ENCODE peak calls at places on chromosomes 5 and 9, in ten cellular contexts. One of them, this sample, is unnamed.
A peak's percentile ranks its signal among the peaks of the same experiment; 100 is the strongest.

GRCh38 chr5:134101686-134102439 is 12.6 kb upstream of the TCF7 start:
- DNase-seq in DND-41: peak; percentile 80
- DNase-seq in K562: peak; percentile 86
- DNase-seq in heart right ventricle: peak; percentile 76
- DNase-seq in ovary: peak; percentile 39
- DNase-seq in ascending aorta: no peak
- DNase-seq in lower lobe of right lung: peak; percentile 69
- DNase-seq in uterus: no peak
- DNase-seq in HCT116: peak; percentile 21
- DNase-seq in transverse colon: peak; percentile 64
- DNase-seq in this sample: peak; percentile 72

GRCh38 chr5:156474251-156474650 is 147.3 kb downstream of the SGCD start:
- DNase-seq in DND-41: no peak
- DNase-seq in K562: no peak
- DNase-seq in heart right ventricle: peak; percentile 65
- DNase-seq in ovary: peak; percentile 27
- DNase-seq in ascending aorta: peak; percentile 65
- DNase-seq in lower lobe of right lung: no peak
- DNase-seq in uterus: peak; percentile 18
- DNase-seq in HCT116: no peak
- DNase-seq in transverse colon: no peak
- DNase-seq in this sample: no peak

GRCh38 chr5:157219491-157220271 is 39.0 kb downstream of the ITK start:
- DNase-seq in DND-41: no peak
- DNase-seq in K562: no peak
- DNase-seq in heart right ventricle: no peak
- DNase-seq in ovary: no peak
- DNase-seq in ascending aorta: no peak
- DNase-seq in lower lobe of right lung: no peak
- DNase-seq in uterus: no peak
- DNase-seq in HCT116: no peak
- DNase-seq in transverse colon: no peak
- DNase-seq in this sample: no peak

GRCh38 chr5:163867738-163868137 is 362.3 kb downstream of the MAT2B start:
- DNase-seq in DND-41: no peak
- DNase-seq in K562: no peak
- DNase-seq in heart right ventricle: no peak
- DNase-seq in ovary: no peak
- DNase-seq in ascending aorta: no peak
- DNase-seq in lower lobe of right lung: no peak
- DNase-seq in uterus: no peak
- DNase-seq in HCT116: no peak
- DNase-seq in transverse colon: no peak
- DNase-seq in this sample: no peak

GRCh38 chr5:111280282-111280901 is 56.2 kb downstream of the CAMK4 start:
- DNase-seq in DND-41: peak; percentile 21
- DNase-seq in K562: no peak
- DNase-seq in heart right ventricle: no peak
- DNase-seq in ovary: no peak
- DNase-seq in ascending aorta: no peak
- DNase-seq in lower lobe of right lung: no peak
- DNase-seq in uterus: no peak
- DNase-seq in HCT116: no peak
- DNase-seq in transverse colon: no peak
- DNase-seq in this sample: no peak

GRCh38 chr5:111066261-111066938 is 5.1 kb upstream of the TSLP start:
- DNase-seq in DND-41: no peak
- DNase-seq in K562: no peak
- DNase-seq in heart right ventricle: no peak
- DNase-seq in ovary: no peak
- DNase-seq in ascending aorta: no peak
- DNase-seq in lower lobe of right lung: no peak
- DNase-seq in uterus: peak; percentile 19
- DNase-seq in HCT116: no peak
- DNase-seq in transverse colon: no peak
- DNase-seq in this sample: no peak

GRCh38 chr9:136160321-136160938 is 41.8 kb upstream of the TMEM250 start:
- DNase-seq in DND-41: no peak
- DNase-seq in K562: no peak
- DNase-seq in heart right ventricle: no peak
- DNase-seq in ovary: no peak
- DNase-seq in ascending aorta: no peak
- DNase-seq in lower lobe of right lung: no peak
- DNase-seq in uterus: no peak
- DNase-seq in HCT116: no peak
- DNase-seq in transverse colon: no peak
- DNase-seq in this sample: peak; percentile 21

GRCh38 chr5:138884554-138884953 is 9.4 kb upstream of the LRRTM2 start:
- DNase-seq in DND-41: no peak
- DNase-seq in K562: no peak
- DNase-seq in heart right ventricle: no peak
- DNase-seq in ovary: no peak
- DNase-seq in ascending aorta: no peak
- DNase-seq in lower lobe of right lung: no peak
- DNase-seq in uterus: no peak
- DNase-seq in HCT116: no peak
- DNase-seq in transverse colon: no peak
- DNase-seq in this sample: no peak

GRCh38 chr9:14209399-14209990 is 104.4 kb downstream of the NFIB start:
- DNase-seq in DND-41: no peak
- DNase-seq in K562: no peak
- DNase-seq in heart right ventricle: no peak
- DNase-seq in ovary: no peak
- DNase-seq in ascending aorta: no peak
- DNase-seq in lower lobe of right lung: no peak
- DNase-seq in uterus: no peak
- DNase-seq in HCT116: no peak
- DNase-seq in transverse colon: no peak
- DNase-seq in this sample: peak; percentile 31

GRCh38 chr9:136057236-136058151 is 37.6 kb downstream of the NACC2 start:
- DNase-seq in DND-41: no peak
- DNase-seq in K562: no peak
- DNase-seq in heart right ventricle: no peak
- DNase-seq in ovary: no peak
- DNase-seq in ascending aorta: no peak
- DNase-seq in lower lobe of right lung: no peak
- DNase-seq in uterus: no peak
- DNase-seq in HCT116: no peak
- DNase-seq in transverse colon: no peak
- DNase-seq in this sample: no peak

GRCh38 chr9:77770340-77770739 is 122.2 kb upstream of the GNA14 start:
- DNase-seq in DND-41: no peak
- DNase-seq in K562: no peak
- DNase-seq in heart right ventricle: no peak
- DNase-seq in ovary: no peak
- DNase-seq in ascending aorta: no peak
- DNase-seq in lower lobe of right lung: no peak
- DNase-seq in uterus: no peak
- DNase-seq in HCT116: no peak
- DNase-seq in transverse colon: no peak
- DNase-seq in this sample: no peak

GRCh38 chr5:87147441-87147840 is 120.2 kb upstream of the RASA1 start:
- DNase-seq in DND-41: no peak
- DNase-seq in K562: no peak
- DNase-seq in heart right ventricle: no peak
- DNase-seq in ovary: no peak
- DNase-seq in ascending aorta: no peak
- DNase-seq in lower lobe of right lung: no peak
- DNase-seq in uterus: no peak
- DNase-seq in HCT116: no peak
- DNase-seq in transverse colon: no peak
- DNase-seq in this sample: no peak

GRCh38 chr5:73438897-73439470 is 9.6 kb downstream of the FOXD1 start:
- DNase-seq in DND-41: no peak
- DNase-seq in K562: no peak
- DNase-seq in heart right ventricle: no peak
- DNase-seq in ovary: no peak
- DNase-seq in ascending aorta: no peak
- DNase-seq in lower lobe of right lung: no peak
- DNase-seq in uterus: no peak
- DNase-seq in HCT116: no peak
- DNase-seq in transverse colon: no peak
- DNase-seq in this sample: no peak

GRCh38 chr5:73436535-73437125 is 11.9 kb downstream of the FOXD1 start:
- DNase-seq in DND-41: no peak
- DNase-seq in K562: no peak
- DNase-seq in heart right ventricle: no peak
- DNase-seq in ovary: no peak
- DNase-seq in ascending aorta: no peak
- DNase-seq in lower lobe of right lung: no peak
- DNase-seq in uterus: no peak
- DNase-seq in HCT116: no peak
- DNase-seq in transverse colon: no peak
- DNase-seq in this sample: peak; percentile 22

GRCh38 chr5:73437126-73438047 is 11.2 kb downstream of the FOXD1 start:
- DNase-seq in DND-41: no peak
- DNase-seq in K562: peak; percentile 68
- DNase-seq in heart right ventricle: peak; percentile 21
- DNase-seq in ovary: no peak
- DNase-seq in ascending aorta: peak; percentile 79
- DNase-seq in lower lobe of right lung: no peak
- DNase-seq in uterus: no peak
- DNase-seq in HCT116: peak; percentile 48
- DNase-seq in transverse colon: peak; percentile 55
- DNase-seq in this sample: peak; percentile 65

GRCh38 chr5:73440262-73440661 is 8.3 kb downstream of the FOXD1 start:
- DNase-seq in DND-41: no peak
- DNase-seq in K562: no peak
- DNase-seq in heart right ventricle: no peak
- DNase-seq in ovary: no peak
- DNase-seq in ascending aorta: no peak
- DNase-seq in lower lobe of right lung: no peak
- DNase-seq in uterus: no peak
- DNase-seq in HCT116: no peak
- DNase-seq in transverse colon: no peak
- DNase-seq in this sample: no peak

DNA sequence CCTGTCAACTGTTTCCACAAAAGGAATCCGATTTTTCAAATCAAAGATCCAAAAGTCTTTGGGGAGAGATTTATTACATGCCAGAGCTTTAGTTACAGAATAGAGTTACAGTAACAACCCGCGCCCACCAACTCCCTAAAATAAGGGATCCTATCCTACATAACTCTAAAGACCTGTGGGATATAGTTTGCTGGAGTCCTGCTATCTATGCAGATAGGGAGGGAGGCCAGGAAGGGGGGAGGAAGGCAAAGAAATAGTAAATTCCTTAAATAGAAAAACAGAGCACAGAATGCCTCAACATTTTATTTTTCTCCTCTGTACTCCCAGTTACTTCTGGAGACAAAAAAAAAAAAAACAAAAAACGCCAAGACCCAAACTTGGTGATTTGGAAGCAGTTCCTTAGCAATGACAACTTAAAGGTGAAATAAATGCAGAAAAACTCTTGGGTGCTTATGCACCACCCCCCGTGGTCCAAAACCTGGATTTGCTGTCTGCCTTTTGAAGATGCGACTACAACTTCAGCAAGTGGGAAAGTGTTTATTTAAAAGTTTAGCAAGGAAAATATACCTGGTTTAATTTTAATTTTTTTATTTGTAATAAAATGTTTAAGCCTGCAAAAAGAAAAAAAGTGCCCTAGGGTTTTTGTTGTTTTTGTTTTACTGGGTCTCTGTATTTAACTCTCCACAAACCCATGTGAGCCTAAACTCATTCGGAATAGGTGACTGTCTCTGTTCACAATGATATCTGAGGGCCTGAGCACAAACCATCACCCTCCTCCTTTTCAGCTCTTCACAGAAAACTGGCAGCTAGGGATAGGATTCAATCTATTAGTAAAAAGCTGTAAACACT is 10.3 kb downstream of the FOXD1 start:
- DNase-seq in DND-41: no peak
- DNase-seq in K562: no peak
- DNase-seq in heart right ventricle: no peak
- DNase-seq in ovary: no peak
- DNase-seq in ascending aorta: no peak
- DNase-seq in lower lobe of right lung: no peak
- DNase-seq in uterus: no peak
- DNase-seq in HCT116: no peak
- DNase-seq in transverse colon: no peak
- DNase-seq in this sample: no peak
- H3K4me3 ChIP-seq in DND-41: no peak overlapping the region
- H3K4me3 ChIP-seq in K562: no peak overlapping the region
- H3K4me3 ChIP-seq in heart right ventricle: no peak overlapping the region
- H3K4me3 ChIP-seq in ovary: no peak overlapping the region
- H3K4me3 ChIP-seq in ascending aorta: peak overlapping the region; percentile 44
- H3K4me3 ChIP-seq in lower lobe of right lung: no peak overlapping the region
- H3K4me3 ChIP-seq in uterus: no peak overlapping the region
- H3K4me3 ChIP-seq in HCT116: peak overlapping the region; percentile 45
- H3K4me3 ChIP-seq in transverse colon: no peak overlapping the region
- H3K4me3 ChIP-seq in this sample: peak overlapping the region; percentile 28

GRCh38 chr9:131395745-131396479 is 2.0 kb downstream of the PRRC2B start:
- DNase-seq in DND-41: no peak
- DNase-seq in K562: peak; percentile 24
- DNase-seq in heart right ventricle: no peak
- DNase-seq in ovary: no peak
- DNase-seq in ascending aorta: no peak
- DNase-seq in lower lobe of right lung: no peak
- DNase-seq in uterus: no peak
- DNase-seq in HCT116: no peak
- DNase-seq in transverse colon: no peak
- DNase-seq in this sample: no peak
- TF ChIP-seq CTCF in DND-41: no peak
- TF ChIP-seq CTCF in K562: no peak
- TF ChIP-seq CTCF in heart right ventricle: no peak
- TF ChIP-seq CTCF in ovary: no peak
- TF ChIP-seq CTCF in ascending aorta: no peak
- TF ChIP-seq CTCF in lower lobe of right lung: no peak
- TF ChIP-seq CTCF in uterus: no peak
- TF ChIP-seq CTCF in HCT116: no peak
- TF ChIP-seq CTCF in transverse colon: no peak
- TF ChIP-seq CTCF in this sample: no peak

DNA sequence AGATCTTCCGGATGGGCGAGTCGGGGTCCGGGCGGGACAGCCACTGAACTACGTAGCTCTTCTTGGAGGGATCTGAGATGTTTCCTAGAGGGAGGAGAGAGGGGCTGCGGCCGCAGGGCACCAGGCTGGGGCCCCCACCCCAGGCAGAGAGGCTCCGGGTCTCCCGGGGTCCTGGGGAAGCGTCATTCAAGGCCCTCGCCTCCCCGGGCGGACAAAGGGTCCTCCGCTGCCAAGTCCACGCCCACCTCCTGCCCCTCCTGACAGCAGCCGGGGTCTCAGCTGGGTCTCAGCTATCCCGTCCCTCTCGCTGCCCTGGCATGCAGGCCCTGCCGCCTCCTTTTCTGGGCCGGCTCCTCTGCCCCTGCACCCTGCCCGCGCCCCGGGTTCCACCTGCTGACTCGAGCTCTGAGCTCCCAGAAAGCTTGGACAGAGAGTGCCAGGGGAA is 61.5 kb downstream of the ZNF354C start:
- DNase-seq in DND-41: no peak
- DNase-seq in K562: no peak
- DNase-seq in heart right ventricle: no peak
- DNase-seq in ovary: no peak
- DNase-seq in ascending aorta: no peak
- DNase-seq in lower lobe of right lung: peak; percentile 30
- DNase-seq in uterus: no peak
- DNase-seq in HCT116: no peak
- DNase-seq in transverse colon: no peak
- DNase-seq in this sample: no peak
- H3K9me3 ChIP-seq in DND-41: no peaks in the 10 kb centered on the region
- H3K9me3 ChIP-seq in K562: no peaks in the 10 kb centered on the region
- H3K9me3 ChIP-seq in heart right ventricle: no peaks in the 10 kb centered on the region
- H3K9me3 ChIP-seq in ovary: no peaks in the 10 kb centered on the region
- H3K9me3 ChIP-seq in ascending aorta: peaks cover 10% of the 10 kb centered on the region
- H3K9me3 ChIP-seq in lower lobe of right lung: no peaks in the 10 kb centered on the region
- H3K9me3 ChIP-seq in uterus: no peaks in the 10 kb centered on the region
- H3K9me3 ChIP-seq in HCT116: no peaks in the 10 kb centered on the region
- H3K9me3 ChIP-seq in transverse colon: no peaks in the 10 kb centered on the region
- H3K9me3 ChIP-seq in this sample: no peaks in the 10 kb centered on the region

GRCh38 chr5:113487411-113487778 is 858 bp downstream of the MCC start:
- DNase-seq in DND-41: no peak
- DNase-seq in K562: no peak
- DNase-seq in heart right ventricle: no peak
- DNase-seq in ovary: no peak
- DNase-seq in ascending aorta: no peak
- DNase-seq in lower lobe of right lung: no peak
- DNase-seq in uterus: no peak
- DNase-seq in HCT116: peak; percentile 15
- DNase-seq in transverse colon: no peak
- DNase-seq in this sample: peak; percentile 24
- H3K4me3 ChIP-seq in DND-41: no peak overlapping the region
- H3K4me3 ChIP-seq in K562: no peak overlapping the region
- H3K4me3 ChIP-seq in heart right ventricle: peak overlapping the region; percentile 55
- H3K4me3 ChIP-seq in ovary: peak overlapping the region; percentile 58
- H3K4me3 ChIP-seq in ascending aorta: peak overlapping the region; percentile 55
- H3K4me3 ChIP-seq in lower lobe of right lung: peak overlapping the region; percentile 58
- H3K4me3 ChIP-seq in uterus: peak overlapping the region; percentile 53
- H3K4me3 ChIP-seq in HCT116: peak overlapping the region; percentile 72
- H3K4me3 ChIP-seq in transverse colon: peak overlapping the region; percentile 57
- H3K4me3 ChIP-seq in this sample: peak overlapping the region; percentile 94

This sample was measured in BE2C.